ENCODE peak calls at places on chromosomes 4 and X, in five cellular contexts. A, G, U, V and R are unnamed samples.

GRCh38 chr4:188107931-188108843 is 1.2 kb downstream of the TRIML2 start:
- DNase-seq in A (no peak), G (peak; percentile 21), U (no peak), V (no peak), R (no peak)

GRCh38 chr4:56910172-56910967 is 2.7 kb downstream of the REST start:
- DNase-seq in A (no peak), G (no peak), U (no peak), V (no peak), R (no peak)

GRCh38 chrX:65610040-65610439 is 57.4 kb upstream of the MSN start:
- DNase-seq in A (no peak), G (no peak), U (no peak), V (no peak), R (no peak)

GRCh38 chr4:19927381-19927780 is 324.3 kb upstream of the SLIT2 start:
- DNase-seq in A (no peak), G (no peak), U (no peak), V (no peak), R (no peak)

GRCh38 chrX:32408389-32408788 is 803.0 kb downstream of the DMD start:
- DNase-seq in A (peak; percentile 0), G (no peak), U (peak; percentile 2), V (no peak), R (peak; percentile 0)

GRCh38 chr4:128513664-128514484 is 226.3 kb upstream of the PGRMC2 start:
- DNase-seq in A (no peak), G (no peak), U (no peak), V (no peak), R (no peak)

GRCh38 chrX:13377537-13377936 is 57.7 kb upstream of the ATXN3L start:
- DNase-seq in A (no peak), G (peak; percentile 45), U (no peak), V (no peak), R (no peak)

GRCh38 chr4:22969314-22969896 is 276.7 kb downstream of the GBA3 start:
- DNase-seq in A (no peak), G (no peak), U (no peak), V (peak; percentile 27), R (no peak)

GRCh38 chrX:25004485-25005032 is 11.2 kb downstream of the ARX start:
- DNase-seq in A (no peak), G (no peak), U (no peak), V (no peak), R (no peak)

GRCh38 chrX:97402903-97403302 is 519.2 kb downstream of the RPA4 start:
- DNase-seq in A (no peak), G (no peak), U (no peak), V (no peak), R (no peak)

GRCh38 chr4:7395635-7396034 is 39.1 kb downstream of the PSAPL1 start:
- DNase-seq in A (no peak), G (no peak), U (no peak), V (no peak), R (no peak)

GRCh38 chrX:943035-943434 is 269.4 kb downstream of the CRLF2 start:
- DNase-seq in A (no peak), G (no peak), U (no peak), V (no peak), R (no peak)

GRCh38 chrX:41655631-41656030 is 33.1 kb upstream of the GPR34 start:
- DNase-seq in A (no peak), G (no peak), U (no peak), V (peak; percentile 1), R (no peak)

GRCh38 chr4:40058121-40058520 is 1.5 kb downstream of the N4BP2 start:
- DNase-seq in A (no peak), G (no peak), U (no peak), V (no peak), R (no peak)

GRCh38 chr4:78457751-78458150 is 93.8 kb upstream of the ANXA3 start:
- DNase-seq in A (no peak), G (no peak), U (no peak), V (no peak), R (no peak)